ENCODE peak calls at places on chromosomes 12 and 14, in four cellular contexts. I is activated CD4-positive, alpha-beta T cell treated with anti-CD3 and anti-CD28 coated beads for 48 hours; Y is activated T-helper 1 cell treated with anti-CD3 and anti-CD28 coated beads, Interleukin-12 subunit alpha, Interleukin-12 subunit beta, Interleukin-2, Interleukin-4 antibody, amounts not matched to agents 30 ng/mL and 10 ng/mL and 1 ng/mL, durations not matched to agents 14 hours and 24 hours and 36 hours; H is stimulated activated CD4-positive, alpha-beta T cell treated with anti-CD3 and anti-CD28 coated beads, Interleukin-4, amount 100 ng/mL, for 1 hour. Z is an unnamed sample.

GRCh38 chr14:49992901-49993335 is 100.0 kb downstream of the ARF6 start:
- DNase-seq in H (no peak), I (peak), Y (no peak), Z (no peak)

GRCh38 chr12:59500915-59501314 is 94.9 kb upstream of the SLC16A7 start:
- DNase-seq in H (no peak), I (no peak), Y (no peak), Z (no peak)

GRCh38 chr14:104085032-104085888 is at the start of gene ASPG:
- DNase-seq in I (peak), H (peak), Y (no peak), Z (no peak)

GRCh38 chr12:6773662-6774351 is 1.5 kb downstream of the LAG3 start:
- DNase-seq in I (peak), Y (no peak), H (peak), Z (peak)

GRCh38 chr12:112182499-112182898 is 57.1 kb downstream of the TRAFD1 start:
- DNase-seq in Y (no peak), H (no peak), I (no peak), Z (no peak)

GRCh38 chr14:64801046-64801445 is 78.7 kb downstream of the SPTB start:
- DNase-seq in Y (no peak), I (no peak), H (no peak), Z (no peak)

GRCh38 chr12:132322206-132323132 is 6.9 kb downstream of the GALNT9 start:
- DNase-seq in I (no peak), H (no peak), Y (no peak), Z (no peak)

GRCh38 chr12:68971404-68971803 is 38.4 kb upstream of the CPM start:
- DNase-seq in H (no peak), I (no peak), Y (no peak), Z (no peak)

GRCh38 chr14:20343092-20343854 is at the start of gene PARP2:
- DNase-seq in Y (peak), I (peak), H (peak), Z (peak)

GRCh38 chr12:25570418-25570817 is 17.3 kb upstream of the LMNTD1 start:
- DNase-seq in I (no peak), H (no peak), Y (no peak), Z (no peak)

GRCh38 chr14:20757963-20758362 is 10.2 kb upstream of the EDDM3B start:
- DNase-seq in I (peak), H (peak), Y (no peak), Z (peak)

GRCh38 chr12:130422676-130423075 is 85.0 kb downstream of the PIWIL1 start:
- DNase-seq in I (no peak), Y (no peak), H (no peak), Z (no peak)

GRCh38 chr12:121065345-121065744 is 26.3 kb upstream of the OASL start:
- DNase-seq in I (no peak), Y (no peak), H (no peak), Z (no peak)

GRCh38 chr12:119176267-119177055 is 2.3 kb upstream of the HSPB8 start:
- DNase-seq in H (no peak), Y (no peak), I (peak), Z (no peak)

GRCh38 chr12:80186727-80187217 is 87.4 kb downstream of the OTOGL start:
- DNase-seq in Y (peak), H (no peak), I (peak), Z (no peak)

GRCh38 chr12:51823875-51824565 is 24.5 kb downstream of the FIGNL2 start:
- DNase-seq in I (peak), Y (no peak), H (no peak), Z (no peak)

GRCh38 chr12:76919388-76920181 is 40.8 kb upstream of the CSRP2 start:
- DNase-seq in H (no peak), I (no peak), Y (no peak), Z (no peak)

GRCh38 chr14:78595797-78596196 is 425.6 kb downstream of the NRXN3 start:
- DNase-seq in H (no peak), Y (no peak), I (peak), Z (no peak)

GRCh38 chr12:109880049-109880931 is at the start of gene GLTP:
- DNase-seq in H (peak), Y (peak), I (peak), Z (peak)

GRCh38 chr12:129790930-129791329 is 112.9 kb downstream of the TMEM132D start:
- DNase-seq in H (no peak), Y (no peak), I (no peak), Z (no peak)

GRCh38 chr14:93980464-93981201 is 4.3 kb upstream of the ASB2 start:
- DNase-seq in H (no peak), Y (no peak), I (no peak), Z (no peak)

GRCh38 chr12:55972906-55973597 is 826 bp upstream of the RAB5B start:
- DNase-seq in Y (peak), H (no peak), I (no peak), Z (no peak)

GRCh38 chr12:101939856-101940265 is 62.5 kb downstream of the DRAM1 start:
- DNase-seq in I (peak), H (peak), Y (peak), Z (peak)

GRCh38 chr12:125340791-125341190 is 275.6 kb downstream of the AACS start:
- DNase-seq in I (no peak), Y (no peak), H (no peak), Z (no peak)

GRCh38 chr14:50675597-50675996 is 7.5 kb upstream of the SAV1 start:
- DNase-seq in Y (no peak), H (no peak), I (no peak), Z (no peak)

GRCh38 chr14:91303091-91303923 is 58.8 kb upstream of the GPR68 start:
- DNase-seq in H (peak), I (peak), Y (peak), Z (peak)

GRCh38 chr12:124543591-124544310 is 23.7 kb downstream of the NCOR2 start:
- DNase-seq in Y (no peak), H (no peak), I (no peak), Z (no peak)

GRCh38 chr12:25829192-25829591 is 129.3 kb upstream of the RASSF8 start:
- DNase-seq in I (no peak), H (no peak), Y (no peak), Z (no peak)

GRCh38 chr12:97159397-97159796 is 252.3 kb downstream of the NEDD1 start:
- DNase-seq in Y (no peak), I (no peak), H (no peak), Z (no peak)

GRCh38 chr12:128259556-128260070 is 7.4 kb upstream of the TMEM132C start:
- DNase-seq in Y (no peak), I (peak), H (no peak), Z (no peak)

GRCh38 chr12:71551529-71551928 is 111.9 kb downstream of the LGR5 start:
- DNase-seq in I (no peak), H (no peak), Y (no peak), Z (no peak)

GRCh38 chr14:56244138-56244789 is 126.1 kb downstream of the PELI2 start:
- DNase-seq in I (no peak), H (no peak), Y (no peak), Z (no peak)

GRCh38 chr12:22658214-22658613 is 33.2 kb downstream of the ETNK1 start:
- DNase-seq in Y (no peak), H (no peak), I (peak), Z (no peak)

GRCh38 chr12:39966738-39967137 is 139.1 kb downstream of the SLC2A13 start:
- DNase-seq in Y (no peak), I (no peak), H (no peak), Z (no peak)

GRCh38 chr14:101519090-101519489 is 42.2 kb upstream of the DIO3 start:
- DNase-seq in I (no peak), H (no peak), Y (no peak), Z (no peak)